ENCODE peak calls at places on chromosome 12, in six cellular contexts. V, O, W, C, H and Q are unnamed samples.

GRCh38 chr12:75642226-75642625 is 130.8 kb upstream of the KRR1 start:
- DNase-seq in V (no peak), C (peak; percentile 36), O (no peak), W (no peak), H (no peak), Q (no peak)

GRCh38 chr12:3962661-3963483 is 89.7 kb upstream of the PARP11 start:
- DNase-seq in C (no peak), V (no peak), W (no peak), O (no peak), H (no peak), Q (no peak)

GRCh38 chr12:78181544-78182162 is 351.0 kb downstream of the NAV3 start:
- DNase-seq in H (peak; percentile 73), C (peak; percentile 50), W (peak; percentile 63), V (peak; percentile 47), O (no peak), Q (peak; percentile 52)

GRCh38 chr12:27274706-27275105 is 30.6 kb downstream of the STK38L start:
- DNase-seq in O (no peak), W (no peak), C (no peak), V (no peak), H (no peak), Q (no peak)

GRCh38 chr12:754871-755562 is 2.6 kb downstream of the WNK1 start:
- DNase-seq in C (peak; percentile 65), O (no peak), W (peak; percentile 63), V (no peak), H (peak; percentile 76), Q (peak; percentile 78)

GRCh38 chr12:133105620-133106019 is 24.5 kb downstream of the ZNF891 start:
- DNase-seq in W (peak; percentile 2), V (no peak), O (no peak), H (no peak), C (peak; percentile 24), Q (no peak)

GRCh38 chr12:18643673-18644072 is 94.1 kb downstream of the PLCZ1 start:
- DNase-seq in W (peak; percentile 61), C (peak; percentile 42), H (no peak), O (no peak), V (no peak), Q (no peak)

GRCh38 chr12:122946690-122947271 is 19.5 kb downstream of the ABCB9 start:
- DNase-seq in H (peak; percentile 99), V (peak; percentile 67), W (peak; percentile 96), O (peak; percentile 62), C (peak; percentile 99), Q (peak; percentile 100)

GRCh38 chr12:1919284-1919683 is 832 bp upstream of the CACNA2D4 start:
- DNase-seq in C (no peak), V (no peak), W (no peak), O (no peak), H (no peak), Q (no peak)

GRCh38 chr12:57430117-57430930 is 519 bp downstream of the R3HDM2 start:
- DNase-seq in H (peak; percentile 27), C (peak; percentile 50), W (peak; percentile 34), O (no peak), V (no peak), Q (no peak)

GRCh38 chr12:130423136-130423535 is 85.4 kb downstream of the PIWIL1 start:
- DNase-seq in W (no peak), C (no peak), V (peak; percentile 23), H (no peak), O (no peak), Q (no peak)

GRCh38 chr12:12387521-12387920 is 30.6 kb downstream of the BORCS5 start:
- DNase-seq in H (peak; percentile 53), V (no peak), C (peak; percentile 67), W (peak; percentile 64), O (no peak), Q (peak; percentile 59)

GRCh38 chr12:29673346-29673745 is 110.4 kb downstream of the TMTC1 start:
- DNase-seq in C (peak; percentile 41), W (peak; percentile 42), V (no peak), O (no peak), H (peak; percentile 74), Q (peak; percentile 24)

GRCh38 chr12:111991535-111991934 is 21.4 kb downstream of the TMEM116 start:
- DNase-seq in V (no peak), C (no peak), W (no peak), O (no peak), H (no peak), Q (no peak)

GRCh38 chr12:106065506-106065905 is 73.2 kb downstream of the NUAK1 start:
- DNase-seq in H (no peak), V (no peak), C (no peak), W (no peak), O (no peak), Q (no peak)

GRCh38 chr12:125633686-125634085 is 568.5 kb downstream of the AACS start:
- DNase-seq in H (no peak), W (no peak), O (no peak), V (no peak), C (no peak), Q (peak; percentile 93)

GRCh38 chr12:111846016-111846415 is 4.0 kb downstream of the MAPKAPK5 start:
- DNase-seq in H (no peak), W (peak; percentile 5), V (no peak), O (no peak), C (no peak), Q (no peak)

GRCh38 chr12:65408448-65408847 is 130.0 kb downstream of the MSRB3 start:
- DNase-seq in V (no peak), O (no peak), H (no peak), C (no peak), W (no peak), Q (no peak)

GRCh38 chr12:103806807-103807206 is 34.2 kb downstream of the NT5DC3 start:
- DNase-seq in O (no peak), C (no peak), W (peak; percentile 80), H (no peak), V (no peak), Q (peak; percentile 27)

GRCh38 chr12:112539221-112539620 is 120.5 kb downstream of the PTPN11 start:
- DNase-seq in O (no peak), V (no peak), C (no peak), H (peak; percentile 49), W (no peak), Q (no peak)

GRCh38 chr12:12216349-12217017 is 50.4 kb downstream of the LRP6 start:
- DNase-seq in O (no peak), H (no peak), C (no peak), W (no peak), V (no peak), Q (no peak)

GRCh38 chr12:94109154-94109553 is 39.2 kb upstream of the PLXNC1 start:
- DNase-seq in W (peak; percentile 41), H (no peak), C (peak; percentile 54), V (no peak), O (no peak), Q (no peak)

GRCh38 chr12:124501080-124501642 is 66.3 kb downstream of the NCOR2 start:
- DNase-seq in W (no peak), C (no peak), H (no peak), O (no peak), V (no peak), Q (no peak)

GRCh38 chr12:63038361-63039100 is 103.6 kb upstream of the PPM1H start:
- DNase-seq in W (no peak), H (no peak), O (no peak), V (no peak), C (no peak), Q (no peak)

GRCh38 chr12:120625557-120626419 is 14.6 kb upstream of the CABP1 start:
- DNase-seq in C (no peak), V (no peak), O (no peak), H (no peak), W (no peak), Q (no peak)

GRCh38 chr12:76685246-76685678 is 78.7 kb upstream of the ZDHHC17 start:
- DNase-seq in C (peak; percentile 73), V (peak; percentile 62), H (no peak), W (peak; percentile 74), O (no peak), Q (no peak)

DNA sequence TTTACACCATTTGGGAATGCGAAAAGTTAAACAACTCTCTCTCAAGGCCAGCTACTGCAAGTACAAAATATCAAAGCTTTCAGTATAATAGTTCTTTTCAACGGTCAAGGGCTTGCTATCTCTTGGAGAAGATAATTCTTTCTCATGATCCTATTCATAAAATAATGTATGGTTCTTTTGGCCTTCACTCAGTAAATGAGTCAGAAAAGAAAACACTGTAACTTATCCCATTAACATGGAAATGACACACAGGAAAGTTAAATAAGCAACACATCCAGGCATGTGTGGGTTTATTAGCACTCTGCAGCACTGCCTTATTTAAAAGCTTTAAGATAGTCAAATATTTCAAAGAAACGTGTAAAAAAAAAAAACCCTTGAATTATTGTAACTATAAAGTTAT is 36.9 kb downstream of the ZFC3H1 start:
- DNase-seq in O (no peak), V (no peak), W (peak; percentile 41), C (peak; percentile 48), H (peak; percentile 69), Q (peak; percentile 17)
- TF ChIP-seq CTCF in O (no peak), V (no peak), W (no peak), C (no peak), H (no peak), Q (no peak)

GRCh38 chr12:48183876-48184548 is 568 bp downstream of the CCDC184 start:
- DNase-seq in O (no peak), V (no peak), C (no peak), W (no peak), H (no peak), Q (no peak)
- TF ChIP-seq CTCF in O (no peak), V (no peak), C (no peak), W (no peak), H (no peak), Q (no peak)

DNA sequence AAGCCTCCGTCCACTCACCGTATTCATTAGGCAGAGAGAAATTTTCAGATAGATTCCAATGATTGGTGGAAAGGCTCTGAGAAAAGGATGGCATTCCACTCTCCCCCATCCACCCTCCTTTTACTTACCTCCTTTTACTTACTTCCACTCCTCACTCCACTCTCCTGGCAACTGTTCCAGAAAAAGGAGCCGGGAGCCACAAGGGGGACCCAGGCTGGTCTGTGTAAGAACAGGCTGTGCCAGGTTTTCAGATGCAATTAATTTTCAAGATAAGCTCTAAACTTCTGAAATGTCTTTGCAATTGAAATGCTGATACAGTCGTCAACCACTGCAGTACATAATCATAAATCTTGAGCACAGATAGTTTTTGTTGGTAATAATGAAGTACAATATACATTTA is 248.8 kb downstream of the ANO6 start:
- DNase-seq in O (no peak), W (peak; percentile 10), C (no peak), H (peak; percentile 13), V (no peak), Q (peak; percentile 8)
- TF ChIP-seq CTCF in O (no peak), W (no peak), C (no peak), H (peak; percentile 35), V (no peak), Q (no peak)

GRCh38 chr12:69579029-69579428 is 6.2 kb upstream of the CCT2 start:
- DNase-seq in V (no peak), C (no peak), H (no peak), W (no peak), O (no peak), Q (no peak)
- TF ChIP-seq CTCF in V (no peak), C (no peak), H (no peak), W (no peak), O (no peak), Q (no peak)

DNA sequence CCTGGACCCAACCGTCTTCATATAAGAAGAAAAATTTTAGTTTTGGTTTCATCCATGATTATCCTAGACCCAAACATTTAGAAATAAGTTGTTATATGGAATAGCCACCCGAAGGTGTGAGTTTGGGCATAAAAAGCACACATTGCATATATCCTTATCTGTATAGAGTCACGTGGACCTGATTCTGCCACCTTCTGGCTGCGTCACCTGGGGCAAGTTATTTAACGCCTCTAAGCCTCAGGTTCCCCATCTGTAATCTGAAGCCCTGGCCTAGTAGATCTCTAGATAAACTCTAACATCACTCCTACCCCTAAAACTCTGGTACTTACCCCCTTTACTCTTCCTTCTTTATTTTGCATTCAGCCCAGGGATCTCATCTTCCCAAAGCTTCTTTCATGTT is 14.3 kb upstream of the KRT5 start:
- DNase-seq in W (no peak), C (no peak), V (no peak), H (peak; percentile 20), O (no peak), Q (peak; percentile 25)
- TF ChIP-seq CTCF in W (peak; percentile 5), C (no peak), V (no peak), H (peak; percentile 46), O (no peak), Q (peak; percentile 11)